ENCODE peak calls at places on chromosomes 7 and 10, in six cellular contexts. K is cerebellum, R is lower lobe of right lung, T is H4, G is HT-29, V is fibroblast of mammary gland. E is an unnamed sample.

GRCh38 chr7:101239951-101240220 is 2.3 kb upstream of the CLDN15 start:
- DNase-seq in K (no peak), R (no peak), T (no peak), G (no peak), V (no peak), E (no peak)

GRCh38 chr10:61896854-61897661 is 4.4 kb upstream of the ARID5B start:
- DNase-seq in K (peak; percentile 55), R (peak; percentile 78), T (peak; percentile 59), G (peak; percentile 89), V (peak; percentile 89), E (no peak)

GRCh38 chr10:101055416-101055815 is 6.4 kb upstream of the KAZALD1 start:
- DNase-seq in K (no peak), R (no peak), T (no peak), G (no peak), V (no peak), E (no peak)

GRCh38 chr10:11403116-11403515 is 208.3 kb downstream of the USP6NL start:
- DNase-seq in K (no peak), R (no peak), T (no peak), G (no peak), V (no peak), E (no peak)

GRCh38 chr7:158549176-158549833 is 38.3 kb downstream of the PTPRN2 start:
- DNase-seq in K (peak; percentile 21), R (peak; percentile 42), T (no peak), G (no peak), V (peak; percentile 11), E (no peak)

GRCh38 chr7:118793552-118793951 is 569.0 kb downstream of the ANKRD7 start:
- DNase-seq in K (no peak), R (no peak), T (no peak), G (no peak), V (no peak), E (no peak)

GRCh38 chr7:159078911-159079270 is 65.8 kb downstream of the VIPR2 start:
- DNase-seq in K (no peak), R (no peak), T (no peak), G (peak; percentile 58), V (no peak), E (no peak)

GRCh38 chr10:92690211-92691041 is 671 bp downstream of the HHEX start:
- DNase-seq in K (no peak), R (peak; percentile 84), T (no peak), G (no peak), V (peak; percentile 45), E (no peak)

GRCh38 chr10:89301721-89302445 is at the start of gene IFIT2:
- DNase-seq in K (peak; percentile 54), R (no peak), T (peak; percentile 57), G (peak; percentile 50), V (peak; percentile 78), E (peak; percentile 64)

GRCh38 chr7:138861051-138861450 is 63.1 kb upstream of the ATP6V0A4 start:
- DNase-seq in K (no peak), R (no peak), T (no peak), G (no peak), V (no peak), E (no peak)

GRCh38 chr7:102412548-102412947 is 16.4 kb downstream of the PRKRIP1 start:
- DNase-seq in K (peak; percentile 93), R (no peak), T (no peak), G (peak; percentile 50), V (peak; percentile 60), E (no peak)

GRCh38 chr10:43225787-43226153 is 41.1 kb downstream of the RASGEF1A start:
- DNase-seq in K (no peak), R (peak; percentile 13), T (no peak), G (no peak), V (no peak), E (no peak)

GRCh38 chr10:117373848-117374505 is 1.3 kb downstream of the PDZD8 start:
- DNase-seq in K (peak; percentile 19), R (peak; percentile 78), T (peak; percentile 24), G (peak; percentile 72), V (peak; percentile 67), E (no peak)

GRCh38 chr7:129746857-129747529 is 135.5 kb downstream of the NRF1 start:
- DNase-seq in K (no peak), R (no peak), T (no peak), G (no peak), V (no peak), E (no peak)

GRCh38 chr7:85567983-85568382 is 381.1 kb upstream of the SEMA3D start:
- DNase-seq in K (no peak), R (no peak), T (no peak), G (no peak), V (no peak), E (no peak)

GRCh38 chr10:31706921-31707571 is 221.6 kb downstream of the ARHGAP12 start:
- DNase-seq in K (no peak), R (peak; percentile 71), T (no peak), G (no peak), V (no peak), E (no peak)

GRCh38 chr10:8054243-8054497 is 318 bp upstream of the GATA3 start:
- DNase-seq in K (no peak), R (no peak), T (no peak), G (no peak), V (no peak), E (no peak)

GRCh38 chr10:25934673-25935139 is 677 bp downstream of the MYO3A start:
- DNase-seq in K (no peak), R (no peak), T (no peak), G (no peak), V (no peak), E (no peak)

GRCh38 chr10:96512997-96513685 is 585 bp downstream of the TLL2 start:
- DNase-seq in K (no peak), R (no peak), T (no peak), G (no peak), V (peak; percentile 15), E (no peak)

GRCh38 chr7:55420535-55420934 is 55.4 kb downstream of the LANCL2 start:
- DNase-seq in K (no peak), R (no peak), T (peak; percentile 60), G (no peak), V (peak; percentile 35), E (no peak)

GRCh38 chr10:131726967-131727366 is 173.8 kb upstream of the PPP2R2D start:
- DNase-seq in K (no peak), R (no peak), T (no peak), G (no peak), V (no peak), E (no peak)

GRCh38 chr10:59793924-59794323 is 40.7 kb upstream of the MRLN start:
- DNase-seq in K (no peak), R (no peak), T (no peak), G (no peak), V (peak; percentile 49), E (no peak)

GRCh38 chr10:34721201-34721840 is 93.8 kb downstream of the PARD3 start:
- DNase-seq in K (no peak), R (no peak), T (peak; percentile 65), G (no peak), V (peak; percentile 37), E (no peak)

GRCh38 chr7:140326116-140326928 is 72.0 kb downstream of the SLC37A3 start:
- DNase-seq in K (peak; percentile 14), R (peak; percentile 67), T (peak; percentile 38), G (peak; percentile 81), V (peak; percentile 69), E (no peak)

GRCh38 chr7:107236857-107237256 is 68.1 kb downstream of the HBP1 start:
- DNase-seq in K (peak; percentile 74), R (no peak), T (no peak), G (no peak), V (peak; percentile 19), E (no peak)

GRCh38 chr10:77305650-77306632 is 331.7 kb downstream of the KCNMA1 start:
- DNase-seq in K (no peak), R (no peak), T (no peak), G (no peak), V (peak; percentile 7), E (no peak)

GRCh38 chr10:86411281-86411841 is 44.8 kb upstream of the GRID1 start:
- DNase-seq in K (no peak), R (no peak), T (no peak), G (peak; percentile 48), V (peak; percentile 52), E (peak; percentile 93)

GRCh38 chr10:60733189-60733815 is 45.0 kb upstream of the CDK1 start:
- DNase-seq in K (peak; percentile 2), R (peak; percentile 77), T (no peak), G (peak; percentile 85), V (no peak), E (no peak)